ENCODE peak calls at places on chromosomes 11 and 22, in seven cellular contexts. X is left colon; V is LoVo; B is ELR; E is breast epithelium; Y is stimulated activated CD4-positive, alpha-beta T cell treated with anti-CD3 and anti-CD28 coated beads, Interleukin-2, amount 100 ng/mL, for 48 hours; J is stomach. R is an unnamed sample.

GRCh38 chr11:110903830-110904229 is 191.6 kb upstream of the ARHGAP20 start:
- DNase-seq in V (no peak), E (no peak), X (no peak), B (no peak), J (no peak), Y (no peak), R (no peak)

GRCh38 chr22:27919943-27920755 is 1.1 kb upstream of the PITPNB start:
- DNase-seq in V (peak; percentile 16), Y (no peak), X (peak; percentile 28), J (no peak), E (no peak), B (peak; percentile 77), R (peak; percentile 40)

GRCh38 chr22:23178512-23179254 is 1.6 kb upstream of the BCR start:
- DNase-seq in Y (peak; percentile 66), X (peak; percentile 47), E (no peak), B (peak; percentile 69), V (peak; percentile 53), J (peak; percentile 75), R (no peak)

GRCh38 chr11:45067966-45068365 is 78.5 kb upstream of the PRDM11 start:
- DNase-seq in J (no peak), V (no peak), Y (no peak), X (no peak), E (no peak), B (no peak), R (no peak)

GRCh38 chr11:80727315-80727714 is 1286.5 kb upstream of the TENM4 start:
- DNase-seq in V (peak; percentile 14), B (no peak), Y (no peak), E (no peak), J (no peak), X (no peak), R (no peak)

GRCh38 chr11:24965780-24966179 is 468.9 kb downstream of the LUZP2 start:
- DNase-seq in J (no peak), V (no peak), Y (no peak), X (no peak), E (no peak), B (peak; percentile 22), R (no peak)

GRCh38 chr11:19979519-19979845 is 180.8 kb downstream of the DBX1 start:
- DNase-seq in J (no peak), X (no peak), V (no peak), Y (no peak), B (no peak), E (no peak), R (no peak)

GRCh38 chr11:6315811-6316425 is 4.4 kb downstream of the CAVIN3 start:
- DNase-seq in B (peak; percentile 77), Y (peak; percentile 24), V (peak; percentile 57), X (peak; percentile 41), J (peak; percentile 63), E (peak; percentile 25), R (peak; percentile 22)

GRCh38 chr11:67564230-67564629 is 19.4 kb upstream of the GSTP1 start:
- DNase-seq in V (no peak), E (no peak), J (no peak), Y (no peak), X (no peak), B (peak; percentile 39), R (no peak)